ENCODE peak calls at places on chromosomes 13 and 19, in nine cellular contexts. B, Y, O, G, L, U, F, S and H are unnamed samples.

GRCh38 chr19:4649392-4650094 is 10.2 kb downstream of the TNFAIP8L1 start:
- DNase-seq in B (no peak), Y (no peak), O (no peak), G (no peak), L (no peak), U (no peak), F (no peak), S (no peak), H (no peak)

GRCh38 chr19:11194657-11195056 is 2.7 kb downstream of the KANK2 start:
- DNase-seq in B (no peak), Y (no peak), O (no peak), G (no peak), L (no peak), U (no peak), F (no peak), S (no peak), H (no peak)

GRCh38 chr13:30744056-30744684 is 8.8 kb downstream of the ALOX5AP start:
- DNase-seq in B (no peak), Y (peak; percentile 79), O (peak; percentile 25), G (no peak), L (peak; percentile 64), U (no peak), F (no peak), S (peak; percentile 82), H (no peak)

GRCh38 chr13:31545616-31546015 is 193.7 kb upstream of the RXFP2 start:
- DNase-seq in B (no peak), Y (no peak), O (no peak), G (peak; percentile 70), L (peak; percentile 55), U (no peak), F (no peak), S (no peak), H (peak; percentile 29)

GRCh38 chr13:80399340-80400163 is 58.6 kb upstream of the SPRY2 start:
- DNase-seq in B (no peak), Y (no peak), O (no peak), G (peak; percentile 5), L (no peak), U (no peak), F (no peak), S (no peak), H (peak; percentile 29)

GRCh38 chr13:75481176-75482069 is 546 bp downstream of the TBC1D4 start:
- DNase-seq in B (peak; percentile 51), Y (peak; percentile 21), O (peak; percentile 8), G (no peak), L (peak; percentile 47), U (no peak), F (peak; percentile 26), S (peak; percentile 55), H (no peak)

GRCh38 chr19:33282036-33282686 is 20.2 kb downstream of the CEBPA start:
- DNase-seq in B (no peak), Y (no peak), O (no peak), G (peak; percentile 33), L (peak; percentile 20), U (no peak), F (no peak), S (no peak), H (no peak)

GRCh38 chr19:36771275-36772231 is 1.1 kb downstream of the ZNF850 start:
- DNase-seq in B (peak; percentile 43), Y (no peak), O (no peak), G (peak; percentile 52), L (peak; percentile 88), U (no peak), F (peak; percentile 51), S (peak; percentile 64), H (peak; percentile 57)

GRCh38 chr19:16015805-16016173 is 60.5 kb upstream of the TPM4 start:
- DNase-seq in B (no peak), Y (peak; percentile 12), O (no peak), G (no peak), L (no peak), U (no peak), F (no peak), S (no peak), H (no peak)

GRCh38 chr19:42596391-42597071 is 1.8 kb upstream of the CEACAM8 start:
- DNase-seq in B (peak; percentile 33), Y (no peak), O (peak; percentile 64), G (no peak), L (peak; percentile 25), U (peak; percentile 3), F (peak; percentile 3), S (peak; percentile 39), H (no peak)

GRCh38 chr13:24148414-24149305 is 11.9 kb upstream of the SPATA13 start:
- DNase-seq in B (no peak), Y (no peak), O (peak; percentile 92), G (peak; percentile 98), L (peak; percentile 97), U (peak; percentile 85), F (no peak), S (no peak), H (peak; percentile 98)

GRCh38 chr13:60755380-60756163 is 358.6 kb downstream of the TDRD3 start:
- DNase-seq in B (no peak), Y (no peak), O (no peak), G (no peak), L (no peak), U (no peak), F (no peak), S (no peak), H (no peak)

GRCh38 chr19:38034153-38034835 is 127.3 kb downstream of the SIPA1L3 start:
- DNase-seq in B (no peak), Y (no peak), O (no peak), G (no peak), L (peak; percentile 58), U (no peak), F (no peak), S (no peak), H (no peak)

GRCh38 chr19:18737954-18738351 is 53.2 kb downstream of the COMP start:
- DNase-seq in B (no peak), Y (no peak), O (no peak), G (no peak), L (no peak), U (no peak), F (no peak), S (no peak), H (no peak)

GRCh38 chr19:17751103-17751911 is at the start of gene FCHO1:
- DNase-seq in B (no peak), Y (peak; percentile 77), O (no peak), G (no peak), L (no peak), U (no peak), F (no peak), S (peak; percentile 79), H (no peak)

GRCh38 chr19:16071072-16071691 is 5.1 kb upstream of the TPM4 start:
- DNase-seq in B (no peak), Y (no peak), O (no peak), G (no peak), L (no peak), U (no peak), F (no peak), S (no peak), H (no peak)

GRCh38 chr19:4653793-4654436 is 14.6 kb downstream of the TNFAIP8L1 start:
- DNase-seq in B (no peak), Y (no peak), O (no peak), G (no peak), L (no peak), U (no peak), F (no peak), S (no peak), H (no peak)

GRCh38 chr13:20769091-20769490 is 4.7 kb downstream of the EEF1AKMT1 start:
- DNase-seq in B (no peak), Y (no peak), O (no peak), G (no peak), L (no peak), U (no peak), F (no peak), S (no peak), H (no peak)

GRCh38 chr19:1066748-1067340 is at the start of gene ARHGAP45:
- DNase-seq in B (no peak), Y (peak; percentile 77), O (no peak), G (no peak), L (no peak), U (no peak), F (no peak), S (peak; percentile 90), H (no peak)

GRCh38 chr19:3818479-3818878 is 32.3 kb upstream of the MATK start:
- DNase-seq in B (no peak), Y (no peak), O (no peak), G (peak; percentile 16), L (peak; percentile 48), U (no peak), F (no peak), S (no peak), H (no peak)

GRCh38 chr19:29016926-29017760 is 195.8 kb downstream of the UQCRFS1 start:
- DNase-seq in B (no peak), Y (no peak), O (no peak), G (no peak), L (no peak), U (no peak), F (no peak), S (no peak), H (no peak)

GRCh38 chr19:10142701-10143375 is 23.1 kb upstream of the EIF3G start:
- DNase-seq in B (no peak), Y (no peak), O (no peak), G (no peak), L (no peak), U (no peak), F (no peak), S (peak; percentile 19), H (no peak)

GRCh38 chr13:113216165-113217056 is 7.0 kb downstream of the CUL4A start:
- DNase-seq in B (peak; percentile 40), Y (no peak), O (no peak), G (peak; percentile 62), L (peak; percentile 61), U (no peak), F (no peak), S (no peak), H (peak; percentile 72)

GRCh38 chr19:5949792-5950305 is 28.1 kb downstream of the RANBP3 start:
- DNase-seq in B (no peak), Y (no peak), O (no peak), G (no peak), L (no peak), U (no peak), F (no peak), S (peak; percentile 26), H (no peak)

GRCh38 chr13:42119875-42120274 is 71.4 kb downstream of the DGKH start:
- DNase-seq in B (no peak), Y (no peak), O (no peak), G (no peak), L (no peak), U (no peak), F (no peak), S (no peak), H (no peak)

GRCh38 chr13:110576736-110577476 is 15.4 kb upstream of the RAB20 start:
- DNase-seq in B (no peak), Y (no peak), O (no peak), G (no peak), L (no peak), U (no peak), F (no peak), S (no peak), H (no peak)